ENCODE peak calls at places on chromosomes 3 and 15, in nine cellular contexts. M, V, T, D, O, P, R, E and J are unnamed samples.

GRCh38 chr3:35505181-35505580 is 134.1 kb upstream of the ARPP21 start:
- DNase-seq in R (no peak), O (no peak), P (no peak), E (no peak), D (peak; percentile 85), T (peak; percentile 26), M (no peak), V (no peak), J (no peak)

GRCh38 chr3:171181907-171182690 is 155.6 kb upstream of the SLC2A2 start:
- DNase-seq in V (no peak), E (no peak), O (no peak), D (no peak), R (no peak), T (no peak), P (no peak), M (no peak), J (no peak)

GRCh38 chr3:15286022-15286421 is 46.4 kb downstream of the SH3BP5 start:
- DNase-seq in R (no peak), V (no peak), P (no peak), T (no peak), M (no peak), D (peak; percentile 68), O (no peak), E (no peak), J (no peak)

GRCh38 chr3:172084871-172085556 is 45.6 kb downstream of the FNDC3B start:
- DNase-seq in O (no peak), P (no peak), E (no peak), D (no peak), R (no peak), M (no peak), V (no peak), T (no peak), J (no peak)

GRCh38 chr3:25473246-25473645 is 45.2 kb downstream of the RARB start:
- DNase-seq in P (no peak), M (no peak), D (no peak), T (no peak), V (no peak), E (peak; percentile 69), R (no peak), O (no peak), J (no peak)

GRCh38 chr3:10992017-10992945 is at the start of gene SLC6A1:
- DNase-seq in M (no peak), V (no peak), E (no peak), P (no peak), O (no peak), R (no peak), T (no peak), D (peak; percentile 83), J (peak; percentile 63)

GRCh38 chr15:83248151-83248851 is 36.2 kb downstream of the BNC1 start:
- DNase-seq in E (no peak), V (peak; percentile 67), M (peak; percentile 12), O (no peak), D (peak; percentile 90), P (no peak), R (no peak), T (no peak), J (no peak)

GRCh38 chr3:131690800-131691199 is 188.0 kb upstream of the MRPL3 start:
- DNase-seq in V (no peak), D (no peak), T (no peak), R (no peak), M (no peak), P (no peak), O (no peak), E (no peak), J (no peak)

GRCh38 chr3:25272090-25272489 is 156.0 kb upstream of the RARB start:
- DNase-seq in D (no peak), R (no peak), E (no peak), V (no peak), T (no peak), P (no peak), O (peak; percentile 77), M (no peak), J (no peak)

GRCh38 chr3:99503350-99503749 is 135.0 kb upstream of the COL8A1 start:
- DNase-seq in E (no peak), D (no peak), P (no peak), R (no peak), M (no peak), T (no peak), O (no peak), V (no peak), J (no peak)

GRCh38 chr3:63364909-63365308 is 86.8 kb downstream of the SYNPR start:
- DNase-seq in M (no peak), T (no peak), O (no peak), P (no peak), E (no peak), V (no peak), D (peak; percentile 74), R (no peak), J (no peak)

GRCh38 chr3:29922990-29923746 is 642.3 kb downstream of the RBMS3 start:
- DNase-seq in E (peak; percentile 65), M (no peak), T (no peak), D (no peak), O (no peak), V (peak; percentile 68), R (peak; percentile 7), P (peak; percentile 65), J (no peak)

GRCh38 chr3:151686257-151686656 is 47.5 kb upstream of the AADACL2 start:
- DNase-seq in V (no peak), E (no peak), P (no peak), D (no peak), O (no peak), T (no peak), M (no peak), R (no peak), J (no peak)

GRCh38 chr15:101053261-101053660 is 134.1 kb downstream of the LRRK1 start:
- DNase-seq in O (peak; percentile 85), P (peak; percentile 48), R (no peak), D (no peak), E (peak; percentile 53), M (no peak), T (peak; percentile 22), V (no peak), J (no peak)

GRCh38 chr3:5321941-5322340 is 134.4 kb downstream of the EDEM1 start:
- DNase-seq in T (no peak), P (no peak), D (no peak), R (no peak), M (no peak), V (no peak), O (no peak), E (no peak), J (no peak)

GRCh38 chr3:44969170-44969569 is 6.8 kb downstream of the ZDHHC3 start:
- DNase-seq in V (no peak), R (no peak), P (no peak), E (no peak), D (no peak), T (peak; percentile 19), M (peak; percentile 75), O (no peak), J (no peak)

GRCh38 chr3:185332026-185332735 is 30.8 kb upstream of the MAP3K13 start:
- DNase-seq in R (no peak), T (no peak), E (no peak), D (no peak), O (no peak), M (peak; percentile 69), P (no peak), V (no peak), J (no peak)

GRCh38 chr15:29034593-29035364 is 149.0 kb downstream of the APBA2 start:
- DNase-seq in D (no peak), P (no peak), R (no peak), E (no peak), V (no peak), T (no peak), O (peak; percentile 79), M (no peak), J (no peak)

GRCh38 chr3:125110016-125110875 is 54.4 kb upstream of the HEG1 start:
- DNase-seq in M (peak; percentile 35), R (no peak), D (no peak), E (no peak), V (peak; percentile 32), P (no peak), O (peak; percentile 4), T (no peak), J (no peak)

GRCh38 chr15:95304874-95305271 is 1025.6 kb upstream of the NR2F2 start:
- DNase-seq in D (no peak), M (no peak), P (no peak), E (no peak), O (no peak), V (no peak), T (no peak), R (no peak), J (no peak)

GRCh38 chr3:72891053-72891855 is 3.4 kb downstream of the GXYLT2 start:
- DNase-seq in D (no peak), E (peak; percentile 81), T (no peak), M (no peak), V (no peak), O (no peak), R (peak; percentile 18), P (peak; percentile 67), J (no peak)

GRCh38 chr3:176651622-176652021 is 545.7 kb downstream of the TBL1XR1 start:
- DNase-seq in M (no peak), E (no peak), R (no peak), O (no peak), D (no peak), T (no peak), V (no peak), P (no peak), J (no peak)
- TF ChIP-seq CTCF in M (no peak), E (no peak), R (no peak), O (no peak), D (peak; percentile 24), T (no peak), V (no peak), P (no peak), J (no peak)

DNA sequence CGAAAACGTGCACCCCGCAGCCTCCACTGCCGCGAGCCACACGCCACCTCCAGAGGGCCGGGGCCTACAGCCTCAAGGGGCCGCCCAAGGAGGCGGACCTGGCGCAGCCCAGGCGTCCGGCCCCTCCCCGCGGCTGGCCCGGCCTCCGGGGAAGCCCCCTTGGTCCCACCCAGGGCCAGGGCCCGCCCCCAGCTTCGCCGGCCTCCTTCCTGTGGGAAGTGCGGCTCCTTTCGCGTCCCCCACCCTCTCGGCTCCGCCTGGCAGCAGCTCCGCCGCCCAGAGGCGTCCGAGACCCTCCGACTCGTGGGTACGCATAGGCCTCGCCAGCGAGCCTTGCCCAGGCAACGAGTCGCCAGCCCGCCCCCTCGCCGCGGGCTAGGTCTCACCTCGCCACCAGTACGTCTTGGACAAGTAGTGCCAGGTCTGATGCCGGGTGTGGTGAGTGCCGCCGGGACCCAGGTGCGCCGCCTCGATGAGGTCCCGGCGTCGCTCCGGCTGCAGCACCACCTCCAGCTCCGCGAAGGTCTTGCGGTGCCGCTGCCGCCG is 640 bp downstream of the ZBTB11 start:
- DNase-seq in E (peak; percentile 97), V (peak; percentile 88), P (peak; percentile 96), M (peak; percentile 75), R (peak; percentile 96), D (peak; percentile 98), T (peak; percentile 93), O (peak; percentile 95), J (peak; percentile 97)
- TF ChIP-seq POLR2AphosphoS5 in E (peak; percentile 83), V (peak; percentile 81), P (no peak), M (no peak), R (peak; percentile 88), D (peak; percentile 75), T (peak; percentile 56), O (peak; percentile 86), J (no peak)

GRCh38 chr3:181564222-181564621 is 147.5 kb upstream of the SOX2 start:
- DNase-seq in D (no peak), V (no peak), P (no peak), O (no peak), R (no peak), M (no peak), E (no peak), T (no peak), J (no peak)
- TF ChIP-seq CTCF in D (peak; percentile 33), V (no peak), P (no peak), O (no peak), R (no peak), M (no peak), E (no peak), T (no peak), J (no peak)

GRCh38 chr15:45641374-45641778 is 6.5 kb downstream of the SQOR start:
- DNase-seq in E (peak; percentile 89), R (peak; percentile 73), O (no peak), M (peak; percentile 59), D (no peak), V (no peak), P (peak; percentile 74), T (peak; percentile 62), J (no peak)
- TF ChIP-seq POLR2AphosphoS5 in E (peak; percentile 82), R (peak; percentile 96), O (peak; percentile 78), M (peak; percentile 30), D (no peak), V (no peak), P (no peak), T (peak; percentile 75), J (peak; percentile 96)